ENCODE peak calls at places on chromosomes 13 and 19, in four cellular contexts. L is T47D; I is T-cell; P is stimulated activated CD8-positive, alpha-beta memory T cell treated with anti-CD3 and anti-CD28 coated beads, Interleukin-4, amount 100 ng/mL, for 24 hours. B is an unnamed sample.
A peak's percentile ranks its signal among the peaks of the same experiment; 100 is the strongest.

GRCh38 chr13:25069911-25070310 is 26.0 kb upstream of the PABPC3 start:
- DNase-seq in L (no peak), I (no peak), P (no peak), B (no peak)

GRCh38 chr19:35165200-35166058 is 10.9 kb downstream of the FXYD5 start:
- DNase-seq in L (no peak), I (no peak), P (no peak), B (no peak)

GRCh38 chr19:53092723-53093122 is 10.5 kb downstream of the ZNF160 start:
- DNase-seq in P (no peak), I (no peak), L (no peak), B (no peak)

GRCh38 chr13:67635754-67636153 is 405.6 kb upstream of the PCDH9 start:
- DNase-seq in I (no peak), P (no peak), L (no peak), B (no peak)

GRCh38 chr13:106114981-106115554 is 420.4 kb downstream of the EFNB2 start:
- DNase-seq in P (no peak), I (no peak), L (no peak), B (no peak)

GRCh38 chr13:29049524-29049923 is 229.4 kb downstream of the MTUS2 start:
- DNase-seq in I (no peak), P (no peak), L (no peak), B (no peak)

GRCh38 chr13:74287672-74288169 is 153.5 kb upstream of the KLF12 start:
- DNase-seq in L (peak; percentile 10), P (peak; percentile 62), I (peak; percentile 92), B (peak; percentile 63)

GRCh38 chr13:33671560-33671959 is 146.4 kb upstream of the RFC3 start:
- DNase-seq in I (no peak), P (no peak), L (no peak), B (no peak)

GRCh38 chr19:12666305-12667048 is at the start of the genes MAN2B1 and WDR83:
- DNase-seq in I (peak; percentile 52), L (peak; percentile 71), P (peak; percentile 75), B (peak; percentile 68)

GRCh38 chr19:17490411-17490810 is 20.1 kb downstream of the SLC27A1 start:
- DNase-seq in P (no peak), I (peak; percentile 58), L (no peak), B (no peak)

GRCh38 chr19:7722231-7722651 is 9.7 kb downstream of the CLEC4G start:
- DNase-seq in L (no peak), P (no peak), I (no peak), B (no peak)

GRCh38 chr19:1079566-1080111 is 12.7 kb downstream of the ARHGAP45 start:
- DNase-seq in P (peak; percentile 63), I (no peak), L (no peak), B (no peak)

GRCh38 chr19:38422405-38422804 is 3.6 kb downstream of the RASGRP4 start:
- DNase-seq in L (no peak), I (no peak), P (no peak), B (no peak)

GRCh38 chr19:10086904-10087256 is 763 bp downstream of the SHFL start:
- DNase-seq in I (no peak), P (peak; percentile 37), L (no peak), B (no peak)

GRCh38 chr19:15464394-15465385 is at the start of gene RASAL3:
- DNase-seq in P (peak; percentile 49), L (no peak), I (peak; percentile 39), B (no peak)

GRCh38 chr19:46015080-46015960 is 7.5 kb downstream of the PGLYRP1 start:
- DNase-seq in I (no peak), L (peak; percentile 90), P (peak; percentile 45), B (peak; percentile 67)

GRCh38 chr19:1577090-1577928 is 9.2 kb upstream of the MEX3D start:
- DNase-seq in P (no peak), I (no peak), L (no peak), B (no peak)

GRCh38 chr13:43787998-43788397 is 1.2 kb upstream of the ENOX1 start:
- DNase-seq in P (no peak), L (no peak), I (no peak), B (no peak)

GRCh38 chr19:40603071-40603718 is 2.0 kb downstream of the LTBP4 start:
- DNase-seq in P (no peak), I (no peak), L (peak; percentile 47), B (no peak)

GRCh38 chr19:28358604-28359003 is 854.3 kb downstream of the UQCRFS1 start:
- DNase-seq in P (no peak), I (no peak), L (no peak), B (no peak)

GRCh38 chr19:45179063-45179847 is 671 bp downstream of the BLOC1S3 start:
- DNase-seq in L (peak; percentile 37), I (peak; percentile 12), P (no peak), B (no peak)

GRCh38 chr13:39788097-39788496 is 132.6 kb downstream of the COG6 start:
- DNase-seq in I (no peak), P (no peak), L (no peak), B (no peak)

GRCh38 chr13:45242070-45242469 is 41.2 kb upstream of the KCTD4 start:
- DNase-seq in I (no peak), P (no peak), L (no peak), B (no peak)

GRCh38 chr19:35313614-35314013 is 15.4 kb upstream of the CD22 start:
- DNase-seq in L (peak; percentile 82), I (no peak), P (no peak), B (no peak)

GRCh38 chr13:111577956-111578595 is 257.6 kb downstream of the TEX29 start:
- DNase-seq in I (no peak), P (no peak), L (no peak), B (no peak)

GRCh38 chr13:25699600-25699999 is 327.8 kb downstream of the ATP8A2 start:
- DNase-seq in I (no peak), L (no peak), P (no peak), B (no peak)

GRCh38 chr13:104431895-104432294 is 1365.7 kb upstream of the SLC10A2 start:
- DNase-seq in I (no peak), P (no peak), L (no peak), B (no peak)

GRCh38 chr19:19059837-19060611 is 3.8 kb upstream of the SLC25A42 start:
- DNase-seq in L (no peak), I (no peak), P (no peak), B (no peak)

GRCh38 chr13:41488124-41488523 is 30.8 kb downstream of the RGCC start:
- DNase-seq in L (no peak), P (no peak), I (no peak), B (no peak)

GRCh38 chr13:100395698-100396373 is 192.8 kb downstream of the GGACT start:
- DNase-seq in L (no peak), P (no peak), I (no peak), B (no peak)

GRCh38 chr13:101144808-101145419 is 271.4 kb downstream of the NALCN start:
- DNase-seq in L (peak; percentile 57), P (no peak), I (no peak), B (no peak)

GRCh38 chr13:108812165-108812564 is 182.8 kb downstream of the MYO16 start:
- DNase-seq in L (no peak), P (no peak), I (no peak), B (no peak)

GRCh38 chr19:28632357-28633076 is 580.4 kb downstream of the UQCRFS1 start:
- DNase-seq in P (no peak), I (no peak), L (no peak), B (no peak)

GRCh38 chr19:38318595-38319142 is 976 bp upstream of the KCNK6 start:
- DNase-seq in L (no peak), I (no peak), P (no peak), B (no peak)

GRCh38 chr13:68616600-68617222 is 1386.6 kb upstream of the PCDH9 start:
- DNase-seq in I (no peak), L (no peak), P (no peak), B (no peak)

GRCh38 chr19:21604351-21604926 is 99.0 kb downstream of the ZNF429 start:
- DNase-seq in I (no peak), P (no peak), L (peak; percentile 44), B (no peak)